ENCODE peak calls at places on chromosomes 2 and 18, in five cellular contexts. S is iPS-NIHi11; Q is NCI-H2081; Z is GM23248; D is stimulated activated naive B cell treated with anti-CD40 and anti-IgM and Interleukin-4, amounts not matched to agents 10 μg/mL and 1 μg/mL and 100 μg/mL, for 72 hours. K is an unnamed sample.

GRCh38 chr2:234792566-234792965 is 159.3 kb upstream of the SH3BP4 start:
- DNase-seq in S (peak), Q (peak), Z (no peak), D (no peak), K (no peak)

GRCh38 chr18:36095936-36096519 is 28.7 kb upstream of the RPRD1A start:
- DNase-seq in S (peak), Q (peak), Z (peak), D (no peak), K (no peak)

GRCh38 chr18:68944826-68945225 is 146.9 kb downstream of the CCDC102B start:
- DNase-seq in S (no peak), Q (no peak), Z (no peak), D (no peak), K (no peak)

GRCh38 chr18:23596183-23596582 is 9.9 kb upstream of the NPC1 start:
- DNase-seq in S (no peak), Q (no peak), Z (no peak), D (no peak), K (no peak)

GRCh38 chr2:24945907-24946306 is 25.8 kb downstream of the DNAJC27 start:
- DNase-seq in S (no peak), Q (no peak), Z (peak), D (no peak), K (no peak)

GRCh38 chr2:96903318-96903717 is 33.4 kb upstream of the SEMA4C start:
- DNase-seq in S (no peak), Q (no peak), Z (no peak), D (no peak), K (peak)

GRCh38 chr18:68797901-68798300 is at the start of gene CCDC102B:
- DNase-seq in S (no peak), Q (peak), Z (peak), D (no peak), K (no peak)

GRCh38 chr2:55420244-55420713 is 623 bp upstream of the CCDC88A start:
- DNase-seq in S (no peak), Q (no peak), Z (peak), D (no peak), K (no peak)

GRCh38 chr18:38250981-38251380 is 685.4 kb upstream of the CELF4 start:
- DNase-seq in S (no peak), Q (no peak), Z (no peak), D (no peak), K (no peak)

GRCh38 chr2:240909216-240909974 is 3.3 kb downstream of the CROCC2 start:
- DNase-seq in S (no peak), Q (no peak), Z (no peak), D (no peak), K (no peak)

GRCh38 chr2:172734711-172735645 is 667 bp upstream of the RAPGEF4 start:
- DNase-seq in S (peak), Q (peak), Z (peak), D (no peak), K (no peak)

GRCh38 chr2:55973673-55974072 is 50.1 kb upstream of the EFEMP1 start:
- DNase-seq in S (no peak), Q (no peak), Z (no peak), D (no peak), K (no peak)

GRCh38 chr2:63821396-63821795 is 20.3 kb upstream of the UGP2 start:
- DNase-seq in S (no peak), Q (no peak), Z (no peak), D (no peak), K (no peak)

K was measured in H9.